ENCODE peak calls at places on chromosomes 11 and 22, in five cellular contexts. X is GM12878, L is HCT116, F is SK-N-SH, S is K562. V is an unnamed sample.
A peak's percentile ranks its signal among the peaks of the same experiment; 100 is the strongest.

GRCh38 chr11:95586681-95587080 is 202.9 kb downstream of the FAM76B start:
- DNase-seq in L (no peak), F (no peak), S (no peak), X (no peak), V (no peak)

GRCh38 chr22:20034143-20034542 is 13.2 kb downstream of the TANGO2 start:
- DNase-seq in S (no peak), L (no peak), F (no peak), X (peak; percentile 60), V (no peak)

GRCh38 chr11:72581067-72581466 is 93.2 kb downstream of the PDE2A start:
- DNase-seq in S (no peak), L (no peak), X (no peak), F (no peak), V (no peak)

GRCh38 chr11:41878158-41878557 is 418.7 kb upstream of the LRRC4C start:
- DNase-seq in L (no peak), S (no peak), X (no peak), F (no peak), V (no peak)

GRCh38 chr11:92225206-92225562 is 566 bp downstream of the FAT3 start:
- DNase-seq in F (no peak), X (no peak), L (no peak), S (no peak), V (no peak)

GRCh38 chr11:123145220-123145619 is 49.8 kb downstream of the CLMP start:
- DNase-seq in S (no peak), X (no peak), F (peak; percentile 66), L (peak; percentile 73), V (peak; percentile 67)

GRCh38 chr11:20015101-20015500 is 145.2 kb downstream of the DBX1 start:
- DNase-seq in L (no peak), X (no peak), S (no peak), F (no peak), V (no peak)

GRCh38 chr11:103584021-103584420 is 452.4 kb upstream of the DDI1 start:
- DNase-seq in X (no peak), L (no peak), S (no peak), F (no peak), V (no peak)

GRCh38 chr22:19169947-19170318 is 8.6 kb downstream of the SLC25A1 start:
- DNase-seq in F (no peak), X (no peak), L (no peak), S (no peak), V (no peak)

GRCh38 chr22:44793106-44793505 is 40.7 kb downstream of the ARHGAP8 start:
- DNase-seq in S (no peak), X (no peak), L (no peak), F (no peak), V (no peak)

GRCh38 chr11:100220801-100221200 is 466.3 kb upstream of the ARHGAP42 start:
- DNase-seq in F (no peak), L (no peak), S (no peak), X (no peak), V (no peak)

GRCh38 chr22:41491379-41492100 is 22.6 kb downstream of the ACO2 start:
- DNase-seq in X (no peak), S (no peak), L (no peak), F (no peak), V (no peak)

GRCh38 chr11:487571-488021 is 19.4 kb downstream of the RNH1 start:
- DNase-seq in X (no peak), F (no peak), L (no peak), S (no peak), V (no peak)

GRCh38 chr11:56923116-56923515 is 65.6 kb upstream of the OR5AK2 start:
- DNase-seq in L (no peak), F (no peak), X (no peak), S (no peak), V (no peak)

GRCh38 chr11:573146-573759 is 3.0 kb upstream of the PHRF1 start:
- DNase-seq in F (no peak), L (no peak), S (no peak), X (no peak), V (peak; percentile 42)

GRCh38 chr11:1755344-1756023 is 5.1 kb upstream of the IFITM10 start:
- DNase-seq in S (no peak), X (no peak), L (no peak), F (no peak), V (no peak)

GRCh38 chr22:46619240-46619829 is 851 bp upstream of the GRAMD4 start:
- DNase-seq in S (no peak), X (no peak), F (no peak), L (no peak), V (no peak)

GRCh38 chr11:124722176-124722575 is 17.6 kb upstream of the NRGN start:
- DNase-seq in S (peak; percentile 2), X (no peak), F (no peak), L (no peak), V (no peak)

GRCh38 chr11:124724854-124725718 is 14.7 kb upstream of the NRGN start:
- DNase-seq in X (peak; percentile 41), F (no peak), L (no peak), S (no peak), V (peak; percentile 62)

GRCh38 chr11:124725719-124726105 is 14.0 kb upstream of the NRGN start:
- DNase-seq in S (no peak), L (no peak), X (no peak), F (no peak), V (no peak)
- TF ChIP-seq ZBTB33 in S (no peak), L (no peak), X (no peak), F (no peak), V (no peak)

DNA sequence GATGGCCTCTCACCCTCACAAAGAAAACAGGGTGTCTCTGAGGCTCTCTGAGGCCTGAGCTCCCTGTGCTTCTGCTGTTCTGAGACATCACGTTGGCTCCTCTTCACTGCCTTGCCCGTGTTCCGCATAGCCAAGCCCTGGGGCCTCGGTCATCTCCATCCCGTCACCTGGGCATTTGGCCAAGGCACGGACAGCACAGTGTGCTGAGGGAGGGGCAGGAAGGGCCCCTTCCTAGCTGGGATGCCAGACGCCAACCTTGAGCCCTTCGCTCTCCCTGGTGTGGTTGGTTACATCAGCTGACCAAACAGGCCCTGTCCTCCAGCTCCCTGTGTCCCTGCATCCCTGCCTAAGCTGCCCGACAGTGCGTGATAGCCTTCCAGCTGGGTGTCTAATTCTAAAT is 25.9 kb downstream of the MOV10L1 start:
- DNase-seq in L (no peak), X (no peak), F (peak; percentile 83), S (no peak), V (peak; percentile 46)
- TF ChIP-seq ZBTB33 in L (no peak), X (no peak), F (no peak), S (no peak), V (no peak)

GRCh38 chr11:17991799-17992433 is 20.9 kb downstream of the SERGEF start:
- DNase-seq in L (peak; percentile 42), X (no peak), S (peak; percentile 64), F (peak; percentile 66), V (peak; percentile 41)
- TF ChIP-seq ZBTB33 in L (no peak), X (no peak), S (no peak), F (no peak), V (no peak)

GRCh38 chr11:28763876-28764275 is 655.7 kb downstream of the METTL15 start:
- DNase-seq in F (no peak), X (no peak), L (no peak), S (no peak), V (no peak)

GRCh38 chr11:28759311-28759710 is 651.1 kb downstream of the METTL15 start:
- DNase-seq in S (no peak), L (peak; percentile 2), X (no peak), F (no peak), V (no peak)

GRCh38 chr11:28756977-28757376 is 648.8 kb downstream of the METTL15 start:
- DNase-seq in F (no peak), X (no peak), L (no peak), S (no peak), V (no peak)

GRCh38 chr11:28760676-28761390 is 652.6 kb downstream of the METTL15 start:
- DNase-seq in X (no peak), L (no peak), F (no peak), S (no peak), V (no peak)

GRCh38 chr11:28757725-28758515 is 649.7 kb downstream of the METTL15 start:
- DNase-seq in X (no peak), F (no peak), L (no peak), S (no peak), V (no peak)
- TF ChIP-seq ZBTB33 in X (no peak), F (no peak), L (no peak), S (no peak), V (no peak)

GRCh38 chr22:36164621-36165020 is 4.1 kb upstream of the APOL3 start:
- DNase-seq in S (no peak), L (no peak), F (no peak), X (no peak), V (no peak)

GRCh38 chr22:36156515-36157419 is 3.8 kb downstream of the APOL3 start:
- DNase-seq in L (no peak), X (no peak), S (peak; percentile 29), F (no peak), V (peak; percentile 41)

GRCh38 chr22:36163497-36163896 is 2.9 kb upstream of the APOL3 start:
- DNase-seq in X (no peak), L (no peak), F (no peak), S (no peak), V (no peak)

GRCh38 chr22:36162127-36163034 is 1.8 kb upstream of the APOL3 start:
- DNase-seq in X (peak; percentile 70), F (no peak), L (no peak), S (no peak), V (no peak)

DNA sequence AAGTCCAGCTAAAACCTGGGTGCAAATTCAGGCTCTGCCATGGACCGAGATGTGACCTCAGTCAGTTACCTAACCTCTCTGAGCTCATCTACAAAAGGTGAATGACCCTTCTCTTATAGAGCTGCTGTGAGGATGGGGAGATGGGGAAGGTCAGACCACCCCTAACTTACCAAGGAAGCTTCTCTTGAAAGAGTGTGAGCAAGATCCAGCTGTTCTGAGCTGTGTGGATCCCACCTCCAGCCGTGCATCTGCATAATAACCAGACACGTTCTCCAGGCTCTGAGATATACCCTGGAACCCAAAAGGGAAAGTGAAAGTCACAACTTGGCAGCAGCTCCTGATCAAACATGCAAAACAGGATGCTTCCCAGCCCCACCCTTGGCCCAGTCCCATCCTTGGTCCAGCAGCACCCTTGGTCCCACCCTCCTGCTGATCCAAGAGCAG is at the start of gene APOL3:
- DNase-seq in F (no peak), L (no peak), S (no peak), X (peak; percentile 60), V (no peak)
- TF ChIP-seq ZBTB33 in F (no peak), L (no peak), S (no peak), X (no peak), V (no peak)